ENCODE peak calls at places on chromosome 19, in ten cellular contexts. N is stimulated activated CD4-positive, alpha-beta T cell treated with anti-CD3 and anti-CD28 coated beads, Interleukin-1b, Interleukin-23, amount 100 ng/mL, for 24 hours; E is MCF 10A; H is SK-N-SH; T is activated CD4-positive, alpha-beta T cell treated with anti-CD3 and anti-CD28 coated beads, Interleukin-2, amount 10 ng/mL, durations not matched to agents 24 days and 14 days; U is choroid plexus epithelial cell; K is amniotic stem cell; Q is nucleus accumbens; P is memory B cell; D is mammary epithelial cell. I is an unnamed sample.

GRCh38 chr19:48991823-48992570 is 1.1 kb downstream of the GYS1 start:
- DNase-seq in N (no peak), E (peak), H (peak), T (peak), U (peak), K (peak), Q (peak), P (no peak), D (peak), I (peak)

GRCh38 chr19:58575183-58576041 is 2.3 kb upstream of the MZF1 start:
- DNase-seq in N (no peak), E (peak), H (peak), T (peak), U (peak), K (no peak), Q (no peak), P (peak), D (peak), I (peak)

GRCh38 chr19:57682226-57682766 is 519 bp downstream of the ZNF551 start:
- DNase-seq in N (no peak), E (no peak), H (no peak), T (no peak), U (peak), K (no peak), Q (no peak), P (no peak), D (no peak), I (no peak)

GRCh38 chr19:18153555-18154134 is 682 bp downstream of the PIK3R2 start:
- DNase-seq in N (no peak), E (no peak), H (peak), T (peak), U (no peak), K (no peak), Q (peak), P (peak), D (no peak), I (no peak)

GRCh38 chr19:33812388-33813330 is 16.0 kb downstream of the KCTD15 start:
- DNase-seq in N (no peak), E (no peak), H (peak), T (no peak), U (no peak), K (no peak), Q (no peak), P (no peak), D (no peak), I (no peak)

GRCh38 chr19:10858204-10858828 is 10.1 kb downstream of the C19orf38 start:
- DNase-seq in N (no peak), E (peak), H (peak), T (peak), U (peak), K (no peak), Q (no peak), P (no peak), D (no peak), I (peak)

GRCh38 chr19:41714598-41714997 is 6.2 kb downstream of the CEACAM5 start:
- DNase-seq in N (no peak), E (no peak), H (no peak), T (no peak), U (no peak), K (no peak), Q (no peak), P (no peak), D (no peak), I (no peak)

GRCh38 chr19:29771708-29772415 is 39.9 kb upstream of the CCNE1 start:
- DNase-seq in N (no peak), E (peak), H (peak), T (peak), U (peak), K (no peak), Q (peak), P (no peak), D (peak), I (peak)

GRCh38 chr19:4609878-4610511 is 29.3 kb upstream of the TNFAIP8L1 start:
- DNase-seq in N (no peak), E (no peak), H (peak), T (no peak), U (no peak), K (no peak), Q (no peak), P (no peak), D (no peak), I (no peak)

GRCh38 chr19:44552324-44552723 is 22.8 kb upstream of the CEACAM20 start:
- DNase-seq in N (no peak), E (peak), H (peak), T (peak), U (peak), K (no peak), Q (no peak), P (peak), D (peak), I (peak)

GRCh38 chr19:6828306-6828697 is 55.8 kb downstream of the VAV1 start:
- DNase-seq in N (no peak), E (peak), H (no peak), T (no peak), U (no peak), K (no peak), Q (peak), P (no peak), D (peak), I (no peak)

GRCh38 chr19:40443930-40444180 is 280 bp downstream of the SERTAD3 start:
- DNase-seq in N (no peak), E (no peak), H (no peak), T (no peak), U (peak), K (no peak), Q (no peak), P (no peak), D (no peak), I (no peak)

GRCh38 chr19:45960595-45961235 is 12.9 kb downstream of the NOVA2 start:
- DNase-seq in N (no peak), E (peak), H (peak), T (no peak), U (no peak), K (no peak), Q (no peak), P (no peak), D (no peak), I (no peak)

GRCh38 chr19:58338825-58339558 is 12.2 kb downstream of the ZSCAN22 start:
- DNase-seq in N (no peak), E (no peak), H (no peak), T (no peak), U (no peak), K (no peak), Q (no peak), P (no peak), D (peak), I (no peak)

GRCh38 chr19:27824108-27824507 is 1388.8 kb downstream of the UQCRFS1 start:
- DNase-seq in N (no peak), E (no peak), H (no peak), T (no peak), U (no peak), K (no peak), Q (no peak), P (no peak), D (no peak), I (no peak)

GRCh38 chr19:4763021-4763420 is 28.5 kb upstream of the FEM1A start:
- DNase-seq in N (no peak), E (no peak), H (no peak), T (no peak), U (no peak), K (no peak), Q (no peak), P (no peak), D (no peak), I (no peak)

GRCh38 chr19:3111586-3112247 is 17.6 kb downstream of the GNA11 start:
- DNase-seq in N (no peak), E (no peak), H (no peak), T (no peak), U (no peak), K (no peak), Q (no peak), P (no peak), D (no peak), I (no peak)

GRCh38 chr19:343941-344624 is 513 bp downstream of the MIER2 start:
- DNase-seq in N (peak), E (no peak), H (peak), T (peak), U (peak), K (peak), Q (no peak), P (no peak), D (no peak), I (peak)

GRCh38 chr19:9037415-9038062 is 27.3 kb upstream of the MUC16 start:
- DNase-seq in N (no peak), E (no peak), H (no peak), T (no peak), U (no peak), K (no peak), Q (no peak), P (no peak), D (no peak), I (no peak)

GRCh38 chr19:49017666-49018351 is 918 bp upstream of the LHB start:
- DNase-seq in N (no peak), E (no peak), H (peak), T (peak), U (peak), K (peak), Q (peak), P (peak), D (no peak), I (peak)

GRCh38 chr19:13920940-13921744 is 15.1 kb downstream of the CC2D1A start:
- DNase-seq in N (no peak), E (peak), H (peak), T (peak), U (peak), K (no peak), Q (peak), P (no peak), D (peak), I (peak)

GRCh38 chr19:19866599-19867248 is 1.0 kb downstream of the ZNF253 start:
- DNase-seq in N (peak), E (no peak), H (peak), T (peak), U (peak), K (no peak), Q (no peak), P (peak), D (peak), I (peak)

GRCh38 chr19:13850910-13851753 is 25.8 kb upstream of the NANOS3 start:
- DNase-seq in N (no peak), E (peak), H (peak), T (peak), U (peak), K (peak), Q (peak), P (no peak), D (peak), I (peak)

GRCh38 chr19:47691782-47692181 is 21.4 kb upstream of the EHD2 start:
- DNase-seq in N (no peak), E (no peak), H (no peak), T (no peak), U (no peak), K (no peak), Q (no peak), P (no peak), D (no peak), I (no peak)

GRCh38 chr19:2164020-2164988 is 571 bp downstream of the DOT1L start:
- DNase-seq in N (no peak), E (no peak), H (no peak), T (no peak), U (no peak), K (no peak), Q (no peak), P (peak), D (peak), I (peak)

GRCh38 chr19:50486823-50487515 is 10.3 kb upstream of the GARIN5A start:
- DNase-seq in N (peak), E (peak), H (peak), T (peak), U (peak), K (no peak), Q (peak), P (peak), D (no peak), I (peak)

GRCh38 chr19:2080336-2080988 is 15.7 kb downstream of the MOB3A start:
- DNase-seq in N (no peak), E (peak), H (peak), T (peak), U (no peak), K (no peak), Q (no peak), P (no peak), D (no peak), I (no peak)

GRCh38 chr19:53659292-53659691 is 27.5 kb downstream of the DPRX start:
- DNase-seq in N (no peak), E (no peak), H (peak), T (no peak), U (peak), K (no peak), Q (peak), P (no peak), D (peak), I (no peak)

GRCh38 chr19:51784922-51785690 is 9.9 kb upstream of the FPR3 start:
- DNase-seq in N (peak), E (peak), H (no peak), T (peak), U (peak), K (no peak), Q (peak), P (no peak), D (peak), I (no peak)

GRCh38 chr19:42152285-42152684 is 20.0 kb upstream of the POU2F2 start:
- DNase-seq in N (no peak), E (no peak), H (peak), T (no peak), U (no peak), K (no peak), Q (no peak), P (no peak), D (no peak), I (no peak)

GRCh38 chr19:50556236-50557008 is 11.8 kb downstream of the LRRC4B start:
- DNase-seq in N (peak), E (peak), H (peak), T (peak), U (peak), K (peak), Q (peak), P (peak), D (peak), I (peak)

GRCh38 chr19:1904385-1905070 is 671 bp upstream of the ADAT3 start:
- DNase-seq in N (no peak), E (no peak), H (no peak), T (peak), U (peak), K (no peak), Q (peak), P (peak), D (peak), I (peak)

GRCh38 chr19:4088975-4089374 is 22.3 kb upstream of the ZBTB7A start:
- DNase-seq in N (no peak), E (no peak), H (no peak), T (peak), U (no peak), K (no peak), Q (no peak), P (no peak), D (no peak), I (no peak)

GRCh38 chr19:51002542-51003311 is 1.3 kb upstream of the KLK8 start:
- DNase-seq in N (no peak), E (peak), H (peak), T (peak), U (no peak), K (no peak), Q (no peak), P (no peak), D (peak), I (no peak)

GRCh38 chr19:18650048-18650435 is 13.2 kb downstream of the KLHL26 start:
- DNase-seq in N (no peak), E (no peak), H (no peak), T (no peak), U (peak), K (no peak), Q (peak), P (no peak), D (no peak), I (peak)

GRCh38 chr19:46299695-46300094 is 2.9 kb downstream of the HIF3A start:
- DNase-seq in N (no peak), E (peak), H (no peak), T (no peak), U (peak), K (no peak), Q (no peak), P (no peak), D (no peak), I (no peak)

GRCh38 chr19:7894612-7895309 is 6.5 kb downstream of the LRRC8E start:
- DNase-seq in N (no peak), E (peak), H (no peak), T (no peak), U (no peak), K (no peak), Q (no peak), P (no peak), D (no peak), I (no peak)

GRCh38 chr19:40229484-40229883 is 3.0 kb upstream of the CCNP start:
- DNase-seq in N (no peak), E (no peak), H (no peak), T (no peak), U (no peak), K (no peak), Q (no peak), P (no peak), D (no peak), I (peak)

GRCh38 chr19:16285769-16286564 is 38.7 kb upstream of the KLF2 start:
- DNase-seq in N (no peak), E (peak), H (no peak), T (no peak), U (no peak), K (no peak), Q (peak), P (no peak), D (no peak), I (no peak)

I was measured in mesenchymal stem cell.